ENCODE peak calls at places on chromosomes 7 and 10, in four cellular contexts. K is HuH-7.5, O is activated T-helper 1 cell treated with Interleukin-2 at 50 U/mL for 16 hours, T is BJ. Y is an unnamed sample.

GRCh38 chr7:47483604-47484273 is 98.2 kb downstream of the TNS3 start:
- DNase-seq in K (no peak), O (no peak), T (no peak), Y (no peak)

GRCh38 chr10:12455774-12456173 is 106.4 kb downstream of the CAMK1D start:
- DNase-seq in K (no peak), O (no peak), T (peak; percentile 9), Y (no peak)

GRCh38 chr10:97312897-97313296 is 6.2 kb upstream of the FRAT1 start:
- DNase-seq in K (no peak), O (no peak), T (no peak), Y (no peak)

GRCh38 chr10:21257919-21258318 is 267.6 kb downstream of the SKIDA1 start:
- DNase-seq in K (no peak), O (no peak), T (peak; percentile 17), Y (no peak)

GRCh38 chr7:26789481-26790175 is 74.8 kb downstream of the SKAP2 start:
- DNase-seq in K (no peak), O (no peak), T (no peak), Y (no peak)

GRCh38 chr7:24902276-24902675 is 77.7 kb downstream of the OSBPL3 start:
- DNase-seq in K (no peak), O (no peak), T (no peak), Y (no peak)

GRCh38 chr7:32481921-32482320 is 8.3 kb downstream of the LSM5 start:
- DNase-seq in K (no peak), O (no peak), T (no peak), Y (no peak)

GRCh38 chr7:17255930-17256329 is 42.5 kb upstream of the AHR start:
- DNase-seq in K (no peak), O (no peak), T (no peak), Y (no peak)

GRCh38 chr7:22718200-22718711 is 8.7 kb upstream of the IL6 start:
- DNase-seq in K (no peak), O (no peak), T (peak; percentile 76), Y (no peak)

GRCh38 chr10:69327463-69328345 is 49.4 kb downstream of the HK1 start:
- DNase-seq in K (no peak), O (no peak), T (no peak), Y (peak; percentile 80)

GRCh38 chr10:110919971-110920881 is 822 bp downstream of the SHOC2 start:
- DNase-seq in K (peak; percentile 22), O (peak; percentile 1), T (no peak), Y (peak; percentile 58)

GRCh38 chr10:61836233-61836887 is 65.1 kb upstream of the ARID5B start:
- DNase-seq in K (no peak), O (no peak), T (no peak), Y (no peak)

GRCh38 chr7:148929176-148929575 is 45.1 kb upstream of the EZH2 start:
- DNase-seq in K (no peak), O (no peak), T (no peak), Y (no peak)

GRCh38 chr7:85021090-85021704 is 165.7 kb downstream of the SEMA3D start:
- DNase-seq in K (no peak), O (no peak), T (no peak), Y (no peak)

GRCh38 chr7:7323352-7323751 is 141.0 kb downstream of the C1GALT1 start:
- DNase-seq in K (no peak), O (no peak), T (no peak), Y (no peak)

GRCh38 chr10:43899224-43899959 is 250.7 kb upstream of the ZNF32 start:
- DNase-seq in K (no peak), O (no peak), T (no peak), Y (no peak)

GRCh38 chr7:27551803-27552202 is 110.9 kb downstream of the HIBADH start:
- DNase-seq in K (no peak), O (no peak), T (no peak), Y (no peak)

GRCh38 chr7:5672468-5672867 is 109.0 kb downstream of the RNF216 start:
- DNase-seq in K (no peak), O (no peak), T (no peak), Y (no peak)

GRCh38 chr7:117402109-117402508 is 25.2 kb downstream of the ASZ1 start:
- DNase-seq in K (no peak), O (no peak), T (no peak), Y (no peak)

GRCh38 chr10:7846591-7846990 is 28.3 kb downstream of the TAF3 start:
- DNase-seq in K (no peak), O (no peak), T (no peak), Y (no peak)

GRCh38 chr10:105585753-105586152 is 944.7 kb downstream of the SORCS3 start:
- DNase-seq in K (no peak), O (no peak), T (peak; percentile 11), Y (no peak)

GRCh38 chr10:49115015-49115795 is at the start of gene VSTM4:
- DNase-seq in K (no peak), O (no peak), T (no peak), Y (peak; percentile 81)

GRCh38 chr10:49552277-49552676 is 13.4 kb upstream of the ERCC6 start:
- DNase-seq in K (no peak), O (no peak), T (peak; percentile 87), Y (no peak)

GRCh38 chr10:110868981-110869380 is 2.7 kb upstream of the PDCD4 start:
- DNase-seq in K (no peak), O (peak; percentile 29), T (no peak), Y (no peak)

GRCh38 chr10:46222364-46222935 is 64.3 kb upstream of the ANTXRL start:
- DNase-seq in K (no peak), O (no peak), T (no peak), Y (no peak)

GRCh38 chr7:29946428-29947186 is 43.0 kb downstream of the SCRN1 start:
- DNase-seq in K (peak; percentile 38), O (no peak), T (no peak), Y (peak; percentile 61)

GRCh38 chr10:120477006-120477722 is 20.1 kb downstream of the PLPP4 start:
- DNase-seq in K (no peak), O (no peak), T (peak; percentile 73), Y (no peak)

GRCh38 chr10:42482411-42482810 is 156.0 kb downstream of the ZNF33B start:
- DNase-seq in K (no peak), O (no peak), T (no peak), Y (no peak)

GRCh38 chr7:131717181-131717580 is 160.8 kb upstream of the PODXL start:
- DNase-seq in K (no peak), O (no peak), T (no peak), Y (no peak)

GRCh38 chr7:100211342-100211780 is 8.4 kb upstream of the PVRIG start:
- DNase-seq in K (no peak), O (no peak), T (no peak), Y (no peak)

GRCh38 chr7:122549578-122549977 is 149.3 kb downstream of the RNF133 start:
- DNase-seq in K (no peak), O (no peak), T (no peak), Y (no peak)

GRCh38 chr7:27169658-27170493 is 4.2 kb downstream of the HOXA10 start:
- DNase-seq in K (no peak), O (no peak), T (no peak), Y (peak; percentile 12)

Y was measured in left ventricle myocardium superior.